ENCODE peak calls at places on chromosomes 6 and 20, in eight cellular contexts. K is cardiac fibroblast, B is AG04450, V is neural crest cell, F is brain microvascular endothelial cell, R is psoas muscle, M is pancreas, D is adrenal gland. L is an unnamed sample.

GRCh38 chr20:57323034-57323433 is 6.6 kb upstream of the SPO11 start:
- DNase-seq in K (peak; percentile 2), B (no peak), V (no peak), F (peak; percentile 5), R (peak; percentile 53), M (no peak), D (no peak), L (no peak)

GRCh38 chr6:23498013-23498412 is 628.0 kb upstream of the NRSN1 start:
- DNase-seq in K (peak; percentile 7), B (peak; percentile 20), V (no peak), F (peak; percentile 54), R (no peak), M (no peak), D (no peak), L (no peak)

GRCh38 chr6:122641818-122642217 is 31.6 kb downstream of the PKIB start:
- DNase-seq in K (no peak), B (no peak), V (no peak), F (no peak), R (no peak), M (no peak), D (no peak), L (no peak)

GRCh38 chr6:62150048-62150663 is 135.9 kb downstream of the KHDRBS2 start:
- DNase-seq in K (peak; percentile 60), B (no peak), V (peak; percentile 12), F (peak; percentile 1), R (no peak), M (no peak), D (peak; percentile 63), L (peak; percentile 1)

GRCh38 chr20:59579404-59580207 is 24.7 kb upstream of the PHACTR3 start:
- DNase-seq in K (no peak), B (no peak), V (no peak), F (no peak), R (no peak), M (no peak), D (no peak), L (no peak)

GRCh38 chr6:137763436-137763835 is 103.6 kb upstream of the TNFAIP3 start:
- DNase-seq in K (no peak), B (no peak), V (no peak), F (no peak), R (no peak), M (no peak), D (no peak), L (no peak)

GRCh38 chr6:151036869-151037680 is 171.6 kb downstream of the MTHFD1L start:
- DNase-seq in K (peak; percentile 72), B (no peak), V (no peak), F (peak; percentile 82), R (no peak), M (no peak), D (no peak), L (no peak)

GRCh38 chr6:84866715-84867114 is 102.3 kb upstream of the TBX18 start:
- DNase-seq in K (peak; percentile 60), B (no peak), V (no peak), F (no peak), R (no peak), M (no peak), D (no peak), L (no peak)

GRCh38 chr6:33840064-33840926 is 36.5 kb upstream of the MLN start:
- DNase-seq in K (peak; percentile 98), B (peak; percentile 85), V (no peak), F (peak; percentile 95), R (no peak), M (no peak), D (peak; percentile 65), L (peak; percentile 96)

GRCh38 chr6:53591873-53592272 is 47.0 kb upstream of the GCLC start:
- DNase-seq in K (peak; percentile 6), B (no peak), V (no peak), F (no peak), R (no peak), M (no peak), D (no peak), L (no peak)

GRCh38 chr6:111644893-111645430 is 39.3 kb upstream of the TRAF3IP2 start:
- DNase-seq in K (no peak), B (no peak), V (no peak), F (no peak), R (no peak), M (no peak), D (no peak), L (no peak)

GRCh38 chr20:50594591-50595432 is 84.6 kb downstream of the PTPN1 start:
- DNase-seq in K (peak; percentile 36), B (no peak), V (no peak), F (no peak), R (no peak), M (peak; percentile 20), D (no peak), L (no peak)

GRCh38 chr20:44861547-44862006 is 23.9 kb upstream of the YWHAB start:
- DNase-seq in K (peak; percentile 73), B (no peak), V (no peak), F (peak; percentile 16), R (peak; percentile 69), M (no peak), D (peak; percentile 56), L (peak; percentile 22)

GRCh38 chr6:70973591-70973990 is 16.7 kb upstream of the B3GAT2 start:
- DNase-seq in K (peak; percentile 69), B (no peak), V (no peak), F (no peak), R (no peak), M (no peak), D (no peak), L (no peak)

GRCh38 chr20:11796041-11796440 is 121.7 kb upstream of the BTBD3 start:
- DNase-seq in K (no peak), B (no peak), V (no peak), F (no peak), R (no peak), M (no peak), D (no peak), L (no peak)

GRCh38 chr6:12955996-12956395 is 239.4 kb downstream of the PHACTR1 start:
- DNase-seq in K (no peak), B (no peak), V (no peak), F (no peak), R (no peak), M (no peak), D (no peak), L (no peak)

GRCh38 chr6:148967546-148967945 is 220.7 kb downstream of the UST start:
- DNase-seq in K (no peak), B (no peak), V (no peak), F (no peak), R (no peak), M (no peak), D (no peak), L (no peak)

DNA sequence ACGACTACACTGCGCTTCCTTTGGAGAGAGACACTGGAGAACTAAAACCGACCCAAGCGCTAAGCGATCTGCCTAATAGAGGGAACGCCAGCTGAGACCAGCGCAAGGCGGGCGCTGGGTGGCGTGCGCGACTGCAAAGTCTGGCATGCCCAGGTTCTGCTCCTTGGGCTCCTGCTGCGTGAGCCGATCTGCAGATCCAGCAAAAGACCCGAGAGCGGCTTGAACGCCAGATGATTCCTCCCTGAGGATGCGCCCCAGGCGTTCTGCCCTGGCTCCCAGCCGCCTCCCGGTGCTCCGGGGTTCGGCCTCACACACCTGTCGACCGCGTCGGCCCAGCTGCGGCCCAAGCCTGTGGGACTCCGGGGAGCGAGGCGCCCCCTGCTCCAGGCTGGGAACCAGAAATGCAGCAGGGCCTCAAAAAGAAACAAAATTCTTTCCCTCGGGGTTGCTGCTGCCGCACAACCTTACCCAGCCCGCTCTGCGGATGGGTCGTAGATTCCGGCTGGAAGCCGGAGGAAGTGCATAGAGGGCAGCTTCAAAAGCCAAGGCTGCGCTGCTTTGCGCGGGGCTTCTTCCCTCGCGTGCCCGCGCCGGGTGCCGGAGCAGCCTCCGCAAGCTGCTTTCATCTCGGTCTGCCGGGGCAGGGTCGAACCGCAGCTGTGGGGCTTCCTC is 17.9 kb upstream of the PRDM13 start:
- DNase-seq in K (peak; percentile 61), B (peak; percentile 23), V (peak; percentile 55), F (peak; percentile 36), R (peak; percentile 85), M (peak; percentile 74), D (peak; percentile 77), L (peak; percentile 35)
- TF ChIP-seq CTCF in K (peak; percentile 42), B (peak; percentile 48), V (peak; percentile 60), F (peak; percentile 67), R (peak; percentile 58), M (peak; percentile 23), D (peak; percentile 49), L (peak; percentile 61)

GRCh38 chr6:106510090-106510970 is 119.0 kb downstream of the RTN4IP1 start:
- DNase-seq in K (peak; percentile 47), B (no peak), V (peak; percentile 18), F (no peak), R (peak; percentile 64), M (peak; percentile 56), D (peak; percentile 34), L (no peak)
- TF ChIP-seq CTCF in K (no peak), B (no peak), V (peak; percentile 24), F (peak; percentile 45), R (no peak), M (no peak), D (no peak), L (peak; percentile 19)

GRCh38 chr20:58397429-58397828 is 8.4 kb downstream of the VAPB start:
- DNase-seq in K (no peak), B (no peak), V (no peak), F (no peak), R (no peak), M (no peak), D (no peak), L (no peak)
- TF ChIP-seq CTCF in K (no peak), B (no peak), V (no peak), F (no peak), R (no peak), M (no peak), D (no peak), L (no peak)

GRCh38 chr20:4014031-4014474 is 1.3 kb downstream of the RNF24 start:
- DNase-seq in K (peak; percentile 89), B (peak; percentile 47), V (no peak), F (peak; percentile 74), R (no peak), M (no peak), D (peak; percentile 64), L (peak; percentile 73)
- TF ChIP-seq CTCF in K (peak; percentile 75), B (peak; percentile 81), V (no peak), F (peak; percentile 80), R (peak; percentile 50), M (peak; percentile 33), D (peak; percentile 55), L (peak; percentile 74)

GRCh38 chr6:57421503-57421902 is 104.1 kb downstream of the PRIM2 start:
- DNase-seq in K (no peak), B (no peak), V (no peak), F (no peak), R (no peak), M (no peak), D (no peak), L (no peak)

GRCh38 chr6:57423468-57423867 is 106.0 kb downstream of the PRIM2 start:
- DNase-seq in K (no peak), B (no peak), V (no peak), F (no peak), R (no peak), M (no peak), D (no peak), L (no peak)
- TF ChIP-seq CTCF in K (no peak), B (no peak), V (no peak), F (no peak), R (no peak), M (no peak), D (no peak), L (no peak)

GRCh38 chr6:52207066-52207465 is 20.9 kb downstream of the IL17A start:
- DNase-seq in K (no peak), B (no peak), V (no peak), F (no peak), R (no peak), M (no peak), D (no peak), L (no peak)
- TF ChIP-seq CTCF in K (no peak), B (no peak), V (peak; percentile 23), F (no peak), R (no peak), M (no peak), D (no peak), L (no peak)

GRCh38 chr6:5215181-5215580 is 45.6 kb downstream of the LYRM4 start:
- DNase-seq in K (peak; percentile 41), B (no peak), V (no peak), F (no peak), R (no peak), M (no peak), D (no peak), L (no peak)
- TF ChIP-seq CTCF in K (no peak), B (no peak), V (no peak), F (no peak), R (no peak), M (no peak), D (no peak), L (no peak)

L was measured in HFF-Myc.